ENCODE peak calls at places on chromosomes 13 and 19, in four cellular contexts. P is Peyer's patch, T is B cell, V is mucosa of descending colon. S is an unnamed sample.

GRCh38 chr13:21556051-21556450 is 47.9 kb downstream of the MICU2 start:
- DNase-seq in P (no peak), T (no peak), V (no peak), S (no peak)

GRCh38 chr19:31351212-31352193 is 2.3 kb upstream of the TSHZ3 start:
- DNase-seq in T (no peak), P (no peak), V (no peak), S (no peak)

GRCh38 chr19:16654151-16654550 is 5.8 kb downstream of the SMIM7 start:
- DNase-seq in P (no peak), T (no peak), V (no peak), S (no peak)

GRCh38 chr13:93226623-93227279 is at the start of gene GPC6:
- DNase-seq in P (no peak), T (no peak), V (no peak), S (no peak)

GRCh38 chr19:48741222-48741999 is 1.0 kb upstream of the RASIP1 start:
- DNase-seq in V (peak; percentile 72), P (peak; percentile 81), T (no peak), S (no peak)

GRCh38 chr19:33795370-33796163 is 1.1 kb upstream of the KCTD15 start:
- DNase-seq in V (peak; percentile 81), P (peak; percentile 81), T (no peak), S (no peak)

GRCh38 chr19:14433454-14434156 is 499 bp downstream of the PKN1 start:
- DNase-seq in V (peak; percentile 81), T (peak; percentile 53), P (peak; percentile 75), S (peak; percentile 57)

GRCh38 chr13:102569488-102569887 is 27.3 kb upstream of the TPP2 start:
- DNase-seq in V (no peak), T (no peak), P (no peak), S (no peak)

GRCh38 chr13:97341135-97341534 is 92.8 kb upstream of the RAP2A start:
- DNase-seq in T (no peak), P (no peak), V (no peak), S (no peak)

GRCh38 chr13:71079638-71080037 is 787.4 kb downstream of the DACH1 start:
- DNase-seq in T (no peak), V (no peak), P (no peak), S (no peak)

GRCh38 chr19:48351341-48351752 is 12.4 kb downstream of the TMEM143 start:
- DNase-seq in P (peak; percentile 90), V (peak; percentile 79), T (peak; percentile 73), S (peak; percentile 70)

GRCh38 chr19:1214862-1215731 is 9.5 kb downstream of the STK11 start:
- DNase-seq in P (no peak), V (no peak), T (no peak), S (no peak)

GRCh38 chr13:62482351-62482750 is 1066.7 kb upstream of the PCDH20 start:
- DNase-seq in P (no peak), T (no peak), V (no peak), S (no peak)

GRCh38 chr13:24215732-24216131 is 55.2 kb downstream of the SPATA13 start:
- DNase-seq in V (no peak), T (no peak), P (no peak), S (no peak)

GRCh38 chr13:81078048-81078447 is 737.1 kb upstream of the SPRY2 start:
- DNase-seq in P (no peak), V (no peak), T (no peak), S (no peak)

GRCh38 chr19:4909172-4909896 is at the start of gene UHRF1:
- DNase-seq in P (no peak), T (no peak), V (peak; percentile 61), S (no peak)

GRCh38 chr13:77333521-77334083 is 6.7 kb upstream of the MYCBP2 start:
- DNase-seq in P (no peak), T (no peak), V (no peak), S (no peak)

GRCh38 chr13:93847162-93847561 is 620.6 kb downstream of the GPC6 start:
- DNase-seq in V (no peak), P (no peak), T (no peak), S (no peak)

GRCh38 chr13:112965103-112965502 is 3.9 kb upstream of the MCF2L start:
- DNase-seq in T (no peak), P (no peak), V (peak; percentile 43), S (no peak)

GRCh38 chr19:30071871-30072270 is 129.8 kb downstream of the URI1 start:
- DNase-seq in P (peak; percentile 17), V (peak; percentile 24), T (no peak), S (no peak)

GRCh38 chr19:52716578-52716977 is 18.3 kb downstream of the ZNF611 start:
- DNase-seq in P (no peak), V (no peak), T (no peak), S (no peak)

GRCh38 chr19:42512130-42512636 is 16.1 kb downstream of the CEACAM1 start:
- DNase-seq in T (no peak), P (no peak), V (no peak), S (no peak)

GRCh38 chr19:15173746-15174404 is 26.9 kb downstream of the NOTCH3 start:
- DNase-seq in P (no peak), T (no peak), V (no peak), S (no peak)

GRCh38 chr19:40363128-40363527 is 14.6 kb downstream of the PLD3 start:
- DNase-seq in P (no peak), V (no peak), T (no peak), S (no peak)

GRCh38 chr13:101784313-101784712 is 331.8 kb downstream of the ITGBL1 start:
- DNase-seq in P (no peak), T (no peak), V (no peak), S (no peak)

GRCh38 chr13:86591862-86592261 is 792.6 kb upstream of the SLITRK6 start:
- DNase-seq in T (no peak), V (no peak), P (no peak), S (no peak)

GRCh38 chr19:8500158-8500557 is 2.3 kb downstream of the PRAM1 start:
- DNase-seq in T (no peak), V (no peak), P (no peak), S (no peak)

GRCh38 chr19:29525901-29526729 is at the start of gene VSTM2B:
- DNase-seq in P (no peak), T (no peak), V (no peak), S (no peak)

GRCh38 chr13:34591163-34591562 is 350.9 kb upstream of the NBEA start:
- DNase-seq in V (no peak), T (no peak), P (no peak), S (no peak)

GRCh38 chr13:23466144-23467002 is 32.9 kb upstream of the SACS start:
- DNase-seq in V (peak; percentile 62), T (peak; percentile 74), P (peak; percentile 75), S (peak; percentile 49)

GRCh38 chr13:112467236-112467635 is 91.1 kb downstream of the SPACA7 start:
- DNase-seq in T (no peak), V (peak; percentile 30), P (no peak), S (no peak)

GRCh38 chr19:31938675-31939074 is 406.7 kb upstream of the ZNF507 start:
- DNase-seq in P (no peak), T (no peak), V (no peak), S (no peak)

GRCh38 chr19:662962-663681 is at the start of gene RNF126:
- DNase-seq in P (peak; percentile 97), T (peak; percentile 94), V (peak; percentile 96), S (peak; percentile 85)

GRCh38 chr19:13099073-13099999 is 3.3 kb downstream of the LYL1 start:
- DNase-seq in V (peak; percentile 94), P (peak; percentile 94), T (peak; percentile 84), S (peak; percentile 74)

DNA sequence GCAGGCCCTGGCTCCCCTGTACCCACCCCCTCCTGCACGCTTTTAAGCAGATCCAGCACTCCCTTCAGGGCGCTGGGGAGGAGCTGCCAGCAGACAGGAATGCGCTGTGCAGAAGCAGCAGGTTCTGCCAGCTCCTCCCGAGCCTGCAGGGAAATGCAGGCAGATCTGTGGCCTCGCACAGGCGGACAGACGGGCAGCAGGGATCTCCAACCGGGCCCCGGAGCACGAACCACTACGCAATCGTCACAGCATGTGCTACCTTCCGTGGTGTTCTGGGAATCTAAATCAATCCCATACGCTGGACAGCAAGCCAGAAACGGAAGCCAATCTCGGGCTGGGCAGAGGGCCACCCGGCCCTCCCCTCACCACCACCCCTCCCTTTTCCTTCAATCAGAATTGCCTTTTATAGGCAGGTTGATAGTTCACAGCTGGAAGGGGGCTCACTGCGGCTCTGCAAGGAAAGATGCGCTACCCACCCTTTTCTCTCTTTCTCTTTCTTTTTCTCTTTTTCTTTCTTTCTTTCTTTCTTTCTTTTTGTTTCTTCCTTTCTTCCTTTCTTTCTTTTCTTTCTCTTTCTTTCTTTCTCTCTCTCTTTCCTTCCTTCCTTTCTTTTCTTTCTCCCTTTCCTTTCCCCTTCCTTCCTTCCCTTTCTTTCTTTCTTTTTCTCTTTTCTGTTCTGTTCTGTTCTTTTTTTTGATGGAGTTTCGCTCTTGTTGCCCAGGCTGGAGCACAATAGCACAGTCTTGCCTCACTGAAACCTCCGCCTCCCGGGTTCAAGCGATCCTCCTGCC is 99.9 kb downstream of the GNG7 start:
- DNase-seq in T (no peak), P (peak; percentile 67), V (peak; percentile 78), S (no peak)
- TF ChIP-seq CTCF in T (no peak), P (no peak), V (no peak), S (no peak)

DNA sequence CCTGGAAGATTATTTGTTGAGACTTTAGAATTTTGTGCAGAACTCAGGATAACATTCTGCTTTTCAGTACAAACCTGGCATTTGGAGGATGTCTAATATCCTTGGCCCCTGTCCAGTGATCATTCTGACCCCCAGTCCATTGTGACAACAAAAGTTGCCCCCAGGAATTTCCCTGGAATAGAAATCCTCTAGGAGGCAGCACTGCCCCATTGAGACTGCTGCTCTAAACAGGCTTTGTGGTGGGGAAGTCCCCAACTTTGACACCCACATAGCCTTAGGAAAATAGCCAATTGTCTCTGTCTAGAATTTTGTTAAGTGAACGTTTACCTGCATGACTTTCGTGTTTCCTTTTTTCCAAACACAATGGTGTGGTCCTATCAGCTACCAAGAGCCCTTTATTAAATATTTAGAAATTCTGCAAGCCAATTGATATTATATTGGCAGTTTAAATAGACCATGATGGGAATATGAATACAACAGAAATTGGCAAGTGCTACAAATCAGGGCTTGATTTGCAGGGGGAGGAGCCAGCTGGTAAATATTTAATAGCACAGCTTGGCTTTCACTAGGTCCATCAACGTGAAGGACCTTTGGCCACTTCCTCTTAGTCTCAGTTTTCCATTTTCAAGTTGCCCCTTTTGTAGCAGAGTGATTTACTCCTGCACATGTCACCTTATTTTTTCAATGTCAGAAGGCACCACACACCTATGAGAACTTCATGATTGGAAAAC is 451.7 kb downstream of the EFNB2 start:
- DNase-seq in P (peak; percentile 66), V (no peak), T (no peak), S (no peak)
- TF ChIP-seq CTCF in P (no peak), V (no peak), T (no peak), S (no peak)

DNA sequence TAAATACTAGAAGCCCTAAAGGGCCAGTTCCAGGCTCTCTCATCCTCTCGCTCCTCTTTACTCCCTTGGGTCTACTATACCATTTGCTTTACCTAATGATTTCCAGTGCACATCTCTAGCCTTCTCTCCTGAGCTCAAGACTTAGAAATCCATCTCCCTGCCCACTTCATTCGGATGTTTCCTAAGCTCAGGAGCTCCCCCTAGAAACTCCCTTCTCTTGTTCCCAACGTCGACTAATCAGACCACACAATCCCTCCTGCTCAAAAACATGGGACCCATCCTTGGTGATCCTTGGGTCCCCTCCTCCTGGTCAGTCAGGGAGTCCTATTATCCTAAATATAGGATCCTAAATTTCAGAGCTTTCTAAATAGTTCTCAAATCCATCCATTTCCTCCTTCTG is 21.1 kb upstream of the STK24 start:
- DNase-seq in V (no peak), P (no peak), T (no peak), S (no peak)
- TF ChIP-seq CTCF in V (no peak), P (no peak), T (no peak), S (no peak)

DNA sequence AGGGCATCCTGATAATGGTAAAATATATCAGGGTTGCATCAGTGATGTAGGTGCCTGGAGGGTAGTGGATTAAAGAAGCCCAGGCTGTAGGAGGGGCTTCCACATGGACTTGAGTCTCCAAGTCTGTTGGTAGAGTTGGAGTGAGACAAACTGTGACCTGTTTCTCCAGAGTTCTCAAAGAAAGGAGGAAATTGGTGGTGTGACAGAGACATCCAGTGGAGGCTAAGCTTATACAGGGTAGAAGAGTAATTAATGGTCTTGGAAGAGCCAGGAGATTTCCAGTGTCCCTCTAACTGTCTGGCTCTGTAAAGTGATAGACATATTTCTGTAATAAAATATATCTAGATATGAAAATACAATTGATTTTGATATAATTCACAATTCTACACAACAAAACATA is 61.1 kb downstream of the GPC5 start:
- DNase-seq in P (no peak), V (no peak), T (no peak), S (no peak)
- TF ChIP-seq CTCF in P (no peak), V (no peak), T (no peak), S (no peak)

S was measured in natural killer cell.